ENCODE peak calls at places on chromosomes 11 and 22, in ten cellular contexts. S, P, Q, H, M, A, Z, V, C and F are unnamed samples.

GRCh38 chr11:72039108-72039850 is 40.6 kb downstream of the IL18BP start:
- DNase-seq in A (no peak), P (no peak), Q (peak; percentile 78), Z (no peak), H (peak; percentile 73), S (no peak), V (peak; percentile 14), M (peak; percentile 89), C (peak; percentile 83), F (no peak)

GRCh38 chr22:43901976-43902643 is 10.3 kb upstream of the PNPLA5 start:
- DNase-seq in S (no peak), V (no peak), Q (peak; percentile 68), H (no peak), P (no peak), Z (no peak), A (peak; percentile 93), C (no peak), M (peak; percentile 87), F (no peak)

GRCh38 chr11:126265801-126266200 is 2.9 kb downstream of the SRPRA start:
- DNase-seq in Q (no peak), S (no peak), V (no peak), H (no peak), P (no peak), C (no peak), Z (no peak), M (no peak), A (peak; percentile 32), F (no peak)

GRCh38 chr11:14623036-14623435 is 20.6 kb upstream of the PDE3B start:
- DNase-seq in S (no peak), A (no peak), H (no peak), C (no peak), M (no peak), Z (no peak), V (no peak), P (no peak), Q (no peak), F (no peak)

GRCh38 chr22:23066200-23067022 is 3.9 kb upstream of the GNAZ start:
- DNase-seq in M (no peak), V (no peak), Q (no peak), S (peak; percentile 46), C (peak; percentile 34), P (no peak), H (peak; percentile 20), A (no peak), Z (no peak), F (peak; percentile 3)

GRCh38 chr11:12007769-12008737 is at the start of gene DKK3:
- DNase-seq in H (no peak), Z (no peak), S (no peak), Q (peak; percentile 26), M (peak; percentile 53), A (no peak), P (no peak), V (peak; percentile 71), C (no peak), F (peak; percentile 23)

GRCh38 chr11:88597387-88597786 is 259.9 kb upstream of the CTSC start:
- DNase-seq in A (no peak), P (no peak), M (no peak), Q (no peak), S (no peak), V (no peak), C (no peak), H (no peak), Z (no peak), F (no peak)

GRCh38 chr11:23688835-23689234 is 808.0 kb upstream of the LUZP2 start:
- DNase-seq in Q (peak; percentile 26), M (peak; percentile 8), C (no peak), A (no peak), H (no peak), P (no peak), V (no peak), S (no peak), Z (no peak), F (no peak)

GRCh38 chr11:119421941-119422504 is 949 bp downstream of the THY1 start:
- DNase-seq in H (no peak), M (peak; percentile 70), P (no peak), Z (no peak), V (peak; percentile 68), A (no peak), Q (peak; percentile 34), C (no peak), S (no peak), F (peak; percentile 75)

GRCh38 chr11:70628881-70629844 is 230.8 kb downstream of the CTTN start:
- DNase-seq in Z (no peak), A (no peak), P (no peak), M (peak; percentile 21), V (no peak), S (no peak), C (peak; percentile 69), Q (no peak), H (peak; percentile 51), F (peak; percentile 39)

DNA sequence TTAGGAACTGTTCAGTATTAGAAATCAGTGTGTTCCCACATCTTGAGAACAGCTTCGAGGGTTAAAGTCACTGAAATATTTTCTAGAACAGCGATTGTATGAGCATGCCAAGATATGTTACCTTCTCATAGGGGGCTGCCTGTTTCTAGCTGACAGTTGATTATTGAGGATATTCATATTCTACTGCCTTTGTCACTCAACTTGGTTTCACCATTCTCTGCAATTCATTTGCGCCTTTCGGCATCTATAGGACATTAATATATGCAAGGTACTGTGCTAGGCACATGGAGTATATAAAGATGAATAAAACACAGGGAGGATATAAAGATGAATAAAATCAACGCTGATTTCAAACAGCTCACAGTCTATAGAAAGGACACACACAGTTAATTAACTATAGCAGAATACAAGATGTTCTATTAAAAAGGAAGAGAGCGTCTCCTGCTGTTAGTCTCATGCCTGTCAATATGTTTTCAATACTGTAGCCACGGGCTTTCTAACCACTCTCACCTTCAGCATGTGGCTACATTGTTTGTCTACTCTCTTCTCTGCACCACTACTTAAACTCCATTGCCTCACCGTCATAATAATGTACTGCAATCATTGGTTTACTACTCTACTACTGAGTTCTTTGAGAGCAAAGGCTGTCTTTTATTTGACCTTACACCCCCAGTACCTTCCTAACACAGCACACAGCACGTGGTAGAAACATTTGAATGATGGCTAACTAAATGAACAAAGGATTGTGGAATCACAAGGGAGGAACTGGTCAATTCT is 81.9 kb downstream of the RAB30 start:
- DNase-seq in Q (no peak), C (no peak), H (no peak), M (no peak), S (no peak), Z (peak; percentile 78), V (no peak), A (no peak), P (no peak), F (no peak)
- TF ChIP-seq CTCF in Q (no peak), C (no peak), H (no peak), M (no peak), S (no peak), Z (peak; percentile 62), V (no peak), A (no peak), P (no peak), F (no peak)

GRCh38 chr22:19843107-19843856 is 11.4 kb downstream of the GNB1L start:
- DNase-seq in M (no peak), C (no peak), Q (no peak), Z (no peak), P (no peak), S (peak; percentile 51), H (peak; percentile 48), V (no peak), A (no peak), F (no peak)

GRCh38 chr22:19840955-19841640 is 13.6 kb downstream of the GNB1L start:
- DNase-seq in P (no peak), Q (no peak), Z (peak; percentile 86), H (no peak), S (no peak), M (no peak), C (no peak), A (no peak), V (no peak), F (no peak)

GRCh38 chr22:19842386-19843106 is 12.1 kb downstream of the GNB1L start:
- DNase-seq in A (no peak), S (peak; percentile 42), C (no peak), V (no peak), M (no peak), Z (no peak), Q (no peak), H (no peak), P (no peak), F (peak; percentile 37)

GRCh38 chr22:19840059-19840458 is 14.6 kb downstream of the GNB1L start:
- DNase-seq in C (no peak), M (no peak), H (no peak), P (no peak), V (no peak), Q (no peak), Z (peak; percentile 69), A (no peak), S (no peak), F (no peak)

GRCh38 chr22:19841641-19842385 is 12.9 kb downstream of the GNB1L start:
- DNase-seq in C (no peak), Z (no peak), V (no peak), P (no peak), M (no peak), S (no peak), A (no peak), Q (no peak), H (no peak), F (no peak)
- TF ChIP-seq CTCF in C (no peak), Z (no peak), V (no peak), P (no peak), M (no peak), S (no peak), A (no peak), Q (no peak), H (no peak), F (no peak)

GRCh38 chr11:44948155-44948554 is 2.5 kb downstream of the TP53I11 start:
- DNase-seq in V (no peak), H (no peak), Q (no peak), M (no peak), A (no peak), Z (no peak), S (no peak), C (no peak), P (no peak), F (no peak)

GRCh38 chr11:44947114-44947513 is 3.6 kb downstream of the TP53I11 start:
- DNase-seq in Q (no peak), H (no peak), S (no peak), V (no peak), Z (no peak), C (no peak), P (no peak), M (no peak), A (no peak), F (no peak)

GRCh38 chr11:44950625-44951472 is at the start of gene TP53I11:
- DNase-seq in Q (peak; percentile 73), S (peak; percentile 85), H (peak; percentile 83), A (no peak), C (peak; percentile 89), V (peak; percentile 83), P (peak; percentile 48), Z (no peak), M (peak; percentile 55), F (peak; percentile 60)

GRCh38 chr11:44950036-44950624 is 553 bp downstream of the TP53I11 start:
- DNase-seq in V (peak; percentile 70), S (no peak), Z (no peak), Q (peak; percentile 16), A (no peak), H (peak; percentile 38), P (no peak), C (peak; percentile 67), M (no peak), F (peak; percentile 28)

GRCh38 chr11:44949160-44950035 is 1.3 kb downstream of the TP53I11 start:
- DNase-seq in P (no peak), H (no peak), V (peak; percentile 74), Z (no peak), M (peak; percentile 52), C (peak; percentile 75), S (no peak), A (no peak), Q (peak; percentile 49), F (no peak)
- TF ChIP-seq CTCF in P (peak; percentile 74), H (no peak), V (peak; percentile 68), Z (peak; percentile 19), M (peak; percentile 66), C (peak; percentile 52), S (peak; percentile 24), A (peak; percentile 41), Q (peak; percentile 65), F (peak; percentile 22)

GRCh38 chr22:35177811-35178210 is 79.5 kb upstream of the HMGXB4 start:
- DNase-seq in H (no peak), A (no peak), V (no peak), Z (no peak), Q (no peak), S (no peak), C (no peak), M (no peak), P (no peak), F (no peak)
- TF ChIP-seq CTCF in H (no peak), A (no peak), V (no peak), Z (peak; percentile 27), Q (no peak), S (no peak), C (no peak), M (no peak), P (peak; percentile 30), F (no peak)